ENCODE peak calls at places on chromosomes 5 and 9, in six cellular contexts. N is body of pancreas, Z is A549, E is tibial artery, Q is HFF-Myc, R is lung. U is an unnamed sample.

GRCh38 chr5:137073192-137073591 is 425.9 kb downstream of the SPOCK1 start:
- DNase-seq in N (no peak), Z (no peak), E (no peak), Q (no peak), R (no peak), U (no peak)

GRCh38 chr9:5608298-5609254 is 20.3 kb upstream of the RIC1 start:
- DNase-seq in N (no peak), Z (no peak), E (no peak), Q (no peak), R (no peak), U (peak; percentile 40)

GRCh38 chr9:85941966-85942912 is 1.3 kb downstream of the NAA35 start:
- DNase-seq in N (no peak), Z (no peak), E (no peak), Q (no peak), R (no peak), U (peak; percentile 26)

GRCh38 chr9:101446732-101447131 is 11.2 kb upstream of the ALDOB start:
- DNase-seq in N (no peak), Z (no peak), E (no peak), Q (no peak), R (no peak), U (no peak)

GRCh38 chr5:80326468-80326867 is 6.7 kb downstream of the SPZ1 start:
- DNase-seq in N (no peak), Z (no peak), E (no peak), Q (no peak), R (no peak), U (no peak)

GRCh38 chr5:16957305-16958165 is 21.4 kb upstream of the MYO10 start:
- DNase-seq in N (no peak), Z (no peak), E (no peak), Q (peak; percentile 75), R (no peak), U (peak; percentile 86)

GRCh38 chr5:150567031-150567680 is 59.2 kb downstream of the NDST1 start:
- DNase-seq in N (no peak), Z (no peak), E (no peak), Q (no peak), R (no peak), U (peak; percentile 96)

GRCh38 chr5:55387865-55388264 is 80.1 kb downstream of the MTREX start:
- DNase-seq in N (no peak), Z (no peak), E (no peak), Q (no peak), R (no peak), U (no peak)

GRCh38 chr9:28539432-28539831 is 966.2 kb upstream of the C9orf72 start:
- DNase-seq in N (no peak), Z (no peak), E (no peak), Q (no peak), R (no peak), U (no peak)

DNA sequence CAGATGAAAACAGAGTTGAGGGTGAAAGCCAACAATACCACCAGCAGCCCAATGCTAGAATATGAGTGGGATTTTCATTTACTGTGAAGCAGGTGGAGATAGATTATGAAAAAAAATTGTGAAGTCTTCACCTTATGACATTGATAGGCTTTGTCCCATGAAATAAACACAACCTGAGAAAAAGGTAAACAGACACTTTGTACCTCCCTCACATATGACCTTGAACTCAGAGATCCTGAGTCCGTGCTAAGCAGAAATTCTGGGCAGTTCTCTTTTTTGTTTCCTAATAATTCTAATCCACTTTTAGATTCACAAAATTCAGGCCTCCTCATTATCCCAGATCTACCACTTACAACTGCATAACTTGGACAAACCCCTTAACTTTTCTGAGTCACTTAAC is 127.3 kb upstream of the RORB start:
- DNase-seq in N (no peak), Z (no peak), E (no peak), Q (no peak), R (no peak), U (no peak)
- H3K4me3 ChIP-seq in N (no peak overlapping the region), Z (no peak overlapping the region), E (no peak overlapping the region), Q (no peak overlapping the region), R (no peak overlapping the region), U (no peak overlapping the region)

DNA sequence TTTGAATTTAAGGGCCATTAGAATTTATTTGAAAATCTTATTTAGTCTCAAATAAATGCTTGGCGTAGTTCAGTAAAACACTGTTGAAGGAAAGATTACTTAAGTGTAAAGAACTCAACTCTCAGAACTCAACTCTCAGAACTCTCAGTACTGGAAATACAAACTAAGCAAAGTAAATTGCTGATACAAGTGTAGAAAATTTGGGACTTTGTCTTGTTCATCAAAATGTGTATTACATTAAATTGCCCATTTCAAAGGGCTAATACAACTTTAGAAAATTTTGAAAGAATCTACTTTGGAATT is 99.4 kb downstream of the CSNK1G3 start:
- DNase-seq in N (no peak), Z (no peak), E (no peak), Q (no peak), R (no peak), U (no peak)
- TF ChIP-seq CTCF in N (no peak), Z (no peak), E (no peak), Q (no peak), R (no peak), U (no peak)

GRCh38 chr5:10702040-10702629 is 58.9 kb downstream of the DAP start:
- DNase-seq in N (peak; percentile 63), Z (no peak), E (no peak), Q (no peak), R (peak; percentile 34), U (peak; percentile 97)
- H3K4me3 ChIP-seq in N (no peak overlapping the region), Z (no peak overlapping the region), E (no peak overlapping the region), Q (no peak overlapping the region), R (no peak overlapping the region), U (no peak overlapping the region)

GRCh38 chr9:130930132-130930803 is 8.8 kb downstream of the FIBCD1 start:
- DNase-seq in N (no peak), Z (no peak), E (no peak), Q (no peak), R (no peak), U (no peak)
- TF ChIP-seq CTCF in N (no peak), Z (no peak), E (no peak), Q (no peak), R (no peak), U (no peak)

U was measured in choroid plexus epithelial cell.